ENCODE peak calls at places on chromosomes 2 and 18, in five cellular contexts. One of them, this sample, is unnamed.

GRCh38 chr2:981258-981657 is 30.6 kb downstream of the SNTG2 start:
- DNase-seq in RPMI7951: no peak
- DNase-seq in NCI-H2029: no peak
- DNase-seq in fibroblast of villous mesenchyme: no peak
- DNase-seq in right atrium auricular region: no peak
- DNase-seq in this sample: no peak

GRCh38 chr2:194927489-194927888 is 729.5 kb upstream of the SLC39A10 start:
- DNase-seq in RPMI7951: no peak
- DNase-seq in right atrium auricular region: no peak
- DNase-seq in fibroblast of villous mesenchyme: no peak
- DNase-seq in NCI-H2029: no peak
- DNase-seq in this sample: no peak

GRCh38 chr2:21220930-21221329 is 97.2 kb downstream of the TDRD15 start:
- DNase-seq in NCI-H2029: no peak
- DNase-seq in RPMI7951: no peak
- DNase-seq in right atrium auricular region: no peak
- DNase-seq in fibroblast of villous mesenchyme: no peak
- DNase-seq in this sample: no peak

GRCh38 chr18:30376515-30376914 is 666.0 kb downstream of the DSC3 start:
- DNase-seq in fibroblast of villous mesenchyme: no peak
- DNase-seq in right atrium auricular region: no peak
- DNase-seq in NCI-H2029: no peak
- DNase-seq in RPMI7951: no peak
- DNase-seq in this sample: no peak

GRCh38 chr2:191860760-191861466 is 14.0 kb upstream of the CAVIN2 start:
- DNase-seq in fibroblast of villous mesenchyme: no peak
- DNase-seq in RPMI7951: no peak
- DNase-seq in NCI-H2029: no peak
- DNase-seq in right atrium auricular region: no peak
- DNase-seq in this sample: no peak

GRCh38 chr2:189639003-189639609 is 22.2 kb upstream of the ASNSD1 start:
- DNase-seq in right atrium auricular region: no peak
- DNase-seq in RPMI7951: no peak
- DNase-seq in NCI-H2029: no peak
- DNase-seq in fibroblast of villous mesenchyme: peak
- DNase-seq in this sample: no peak

GRCh38 chr2:149012545-149012944 is 26.0 kb upstream of the LYPD6B start:
- DNase-seq in fibroblast of villous mesenchyme: no peak
- DNase-seq in NCI-H2029: no peak
- DNase-seq in right atrium auricular region: no peak
- DNase-seq in RPMI7951: no peak
- DNase-seq in this sample: no peak

GRCh38 chr2:40371525-40372277 is 80.2 kb downstream of the SLC8A1 start:
- DNase-seq in NCI-H2029: peak
- DNase-seq in RPMI7951: peak
- DNase-seq in right atrium auricular region: peak
- DNase-seq in fibroblast of villous mesenchyme: peak
- DNase-seq in this sample: peak

GRCh38 chr2:74482801-74483674 is at the start of the genes CCDC142 and TTC31:
- DNase-seq in right atrium auricular region: peak
- DNase-seq in NCI-H2029: peak
- DNase-seq in RPMI7951: peak
- DNase-seq in fibroblast of villous mesenchyme: peak
- DNase-seq in this sample: peak

GRCh38 chr2:233769260-233769659 is 8.9 kb upstream of the MROH2A start:
- DNase-seq in fibroblast of villous mesenchyme: no peak
- DNase-seq in RPMI7951: no peak
- DNase-seq in right atrium auricular region: no peak
- DNase-seq in NCI-H2029: no peak
- DNase-seq in this sample: no peak

GRCh38 chr18:12008181-12008767 is 27.0 kb downstream of the IMPA2 start:
- DNase-seq in NCI-H2029: no peak
- DNase-seq in fibroblast of villous mesenchyme: no peak
- DNase-seq in RPMI7951: no peak
- DNase-seq in right atrium auricular region: no peak
- DNase-seq in this sample: no peak

GRCh38 chr2:152165780-152166179 is 9.8 kb downstream of the STAM2 start:
- DNase-seq in RPMI7951: no peak
- DNase-seq in fibroblast of villous mesenchyme: no peak
- DNase-seq in NCI-H2029: no peak
- DNase-seq in right atrium auricular region: no peak
- DNase-seq in this sample: no peak

GRCh38 chr18:8332286-8332685 is 277.0 kb upstream of the RAB12 start:
- DNase-seq in fibroblast of villous mesenchyme: no peak
- DNase-seq in NCI-H2029: no peak
- DNase-seq in right atrium auricular region: no peak
- DNase-seq in RPMI7951: no peak
- DNase-seq in this sample: no peak